ENCODE peak calls at places on chromosomes 2 and 18, in seven cellular contexts. W, L, H, C, X, M and S are unnamed samples.

GRCh38 chr2:144265654-144266053 is 254.3 kb downstream of the ZEB2 start:
- DNase-seq in W (no peak), X (no peak), L (no peak), H (no peak), C (no peak), M (no peak), S (no peak)

GRCh38 chr2:103009861-103010260 is 248.0 kb downstream of the TMEM182 start:
- DNase-seq in W (no peak), M (no peak), X (no peak), H (no peak), L (no peak), C (no peak), S (no peak)

GRCh38 chr2:109128466-109129355 is at the start of gene SH3RF3:
- DNase-seq in X (peak), L (peak), H (peak), C (peak), M (no peak), W (peak), S (peak)

GRCh38 chr2:240138275-240138984 is 2.0 kb downstream of the OTOS start:
- DNase-seq in H (no peak), W (no peak), L (no peak), M (no peak), C (peak), X (no peak), S (peak)

GRCh38 chr2:195343942-195344530 is 313.0 kb upstream of the SLC39A10 start:
- DNase-seq in X (no peak), W (peak), L (no peak), M (no peak), C (no peak), H (no peak), S (no peak)

GRCh38 chr2:51718881-51719280 is 686.9 kb upstream of the NRXN1 start:
- DNase-seq in X (no peak), H (no peak), L (no peak), W (no peak), C (no peak), M (no peak), S (no peak)

GRCh38 chr18:35507623-35508022 is 9.9 kb upstream of the INO80C start:
- DNase-seq in X (no peak), C (no peak), L (no peak), H (no peak), M (no peak), W (no peak), S (no peak)

GRCh38 chr2:15446961-15447360 is 114.2 kb downstream of the NBAS start:
- DNase-seq in L (no peak), C (no peak), H (no peak), W (no peak), X (no peak), M (no peak), S (no peak)

GRCh38 chr18:36640005-36640952 is 188.5 kb downstream of the TPGS2 start:
- DNase-seq in M (no peak), C (no peak), X (no peak), L (no peak), H (no peak), W (peak), S (no peak)

GRCh38 chr2:230714122-230714453 is 1.4 kb downstream of the CAB39 start:
- DNase-seq in X (peak), H (peak), L (peak), M (no peak), W (peak), C (no peak), S (no peak)

GRCh38 chr2:96267159-96267971 is 1.3 kb downstream of the CIAO1 start:
- DNase-seq in W (peak), M (no peak), C (peak), X (peak), H (peak), L (peak), S (no peak)

GRCh38 chr2:32436150-32436549 is 79.3 kb downstream of the BIRC6 start:
- DNase-seq in H (no peak), W (no peak), L (no peak), C (no peak), M (no peak), X (no peak), S (no peak)

GRCh38 chr2:124805060-124805459 is 780.0 kb downstream of the CNTNAP5 start:
- DNase-seq in M (no peak), H (no peak), X (no peak), L (no peak), W (no peak), C (no peak), S (no peak)

GRCh38 chr2:42047488-42048317 is at the start of gene PKDCC:
- DNase-seq in M (peak), H (peak), C (peak), W (peak), L (peak), X (peak), S (peak)

GRCh38 chr18:76258209-76258608 is 236.8 kb downstream of the ZNF516 start:
- DNase-seq in H (no peak), X (no peak), W (no peak), L (no peak), M (no peak), C (no peak), S (no peak)

GRCh38 chr2:143841935-143842334 is 678.0 kb downstream of the ZEB2 start:
- DNase-seq in W (no peak), M (no peak), C (no peak), L (peak), H (no peak), X (no peak), S (no peak)

GRCh38 chr2:207768168-207768890 is 1.4 kb downstream of the FZD5 start:
- DNase-seq in W (peak), X (peak), H (peak), L (peak), M (no peak), C (peak), S (peak)

GRCh38 chr2:224909885-224910517 is 132.3 kb downstream of the DOCK10 start:
- DNase-seq in X (no peak), M (no peak), C (no peak), H (no peak), W (peak), L (no peak), S (peak)

GRCh38 chr18:26545737-26546136 is 2.6 kb downstream of the KCTD1 start:
- DNase-seq in M (no peak), L (no peak), C (no peak), H (no peak), X (no peak), W (no peak), S (no peak)

GRCh38 chr2:209648714-209649113 is 122.9 kb upstream of the UNC80 start:
- DNase-seq in X (no peak), W (peak), H (no peak), L (no peak), C (no peak), M (no peak), S (no peak)

GRCh38 chr2:230323385-230324106 is 3.4 kb upstream of the SP140L start:
- DNase-seq in C (no peak), H (peak), M (no peak), W (no peak), X (peak), L (no peak), S (no peak)